ENCODE peak calls at places on chromosomes 6 and 20, in four cellular contexts. R is CD8-positive, alpha-beta T cell; K is heart right ventricle; I is upper lobe of right lung. D is an unnamed sample.

GRCh38 chr6:133880006-133880405 is 8.9 kb upstream of the TCF21 start:
- DNase-seq in R (no peak), K (no peak), I (no peak), D (no peak)

GRCh38 chr20:45014671-45015415 is 48.5 kb downstream of the STK4 start:
- DNase-seq in R (no peak), K (no peak), I (no peak), D (no peak)

GRCh38 chr20:52958206-52958605 is 14.0 kb upstream of the TSHZ2 start:
- DNase-seq in R (no peak), K (no peak), I (no peak), D (no peak)

GRCh38 chr20:63102720-63103375 is 96.1 kb upstream of the BHLHE23 start:
- DNase-seq in R (peak; percentile 79), K (no peak), I (peak; percentile 70), D (no peak)

GRCh38 chr20:61976650-61977332 is 88.9 kb downstream of the TAF4 start:
- DNase-seq in R (no peak), K (no peak), I (no peak), D (no peak)

GRCh38 chr6:41257369-41258195 is 28.9 kb downstream of the TREM1 start:
- DNase-seq in R (no peak), K (peak; percentile 16), I (no peak), D (no peak)

GRCh38 chr6:105587349-105588115 is 184.7 kb upstream of the PREP start:
- DNase-seq in R (peak; percentile 52), K (no peak), I (no peak), D (no peak)

GRCh38 chr20:5668529-5668868 is 81.7 kb upstream of the SHLD1 start:
- DNase-seq in R (no peak), K (no peak), I (peak; percentile 66), D (no peak)

GRCh38 chr6:164227952-164228522 is 813.5 kb downstream of the QKI start:
- DNase-seq in R (no peak), K (no peak), I (no peak), D (no peak)

GRCh38 chr6:122869437-122870024 is 80.5 kb downstream of the SMPDL3A start:
- DNase-seq in R (no peak), K (peak; percentile 9), I (no peak), D (no peak)

GRCh38 chr6:165755583-165755982 is 92.5 kb upstream of the PDE10A start:
- DNase-seq in R (no peak), K (no peak), I (no peak), D (no peak)

GRCh38 chr6:121335111-121336008 is 1.1 kb upstream of the TBC1D32 start:
- DNase-seq in R (no peak), K (no peak), I (no peak), D (no peak)

GRCh38 chr6:137492771-137493217 is 1.4 kb downstream of the OLIG3 start:
- DNase-seq in R (no peak), K (no peak), I (no peak), D (no peak)

GRCh38 chr6:42138630-42139619 is 3.5 kb downstream of the C6orf132 start:
- DNase-seq in R (no peak), K (no peak), I (no peak), D (no peak)

DNA sequence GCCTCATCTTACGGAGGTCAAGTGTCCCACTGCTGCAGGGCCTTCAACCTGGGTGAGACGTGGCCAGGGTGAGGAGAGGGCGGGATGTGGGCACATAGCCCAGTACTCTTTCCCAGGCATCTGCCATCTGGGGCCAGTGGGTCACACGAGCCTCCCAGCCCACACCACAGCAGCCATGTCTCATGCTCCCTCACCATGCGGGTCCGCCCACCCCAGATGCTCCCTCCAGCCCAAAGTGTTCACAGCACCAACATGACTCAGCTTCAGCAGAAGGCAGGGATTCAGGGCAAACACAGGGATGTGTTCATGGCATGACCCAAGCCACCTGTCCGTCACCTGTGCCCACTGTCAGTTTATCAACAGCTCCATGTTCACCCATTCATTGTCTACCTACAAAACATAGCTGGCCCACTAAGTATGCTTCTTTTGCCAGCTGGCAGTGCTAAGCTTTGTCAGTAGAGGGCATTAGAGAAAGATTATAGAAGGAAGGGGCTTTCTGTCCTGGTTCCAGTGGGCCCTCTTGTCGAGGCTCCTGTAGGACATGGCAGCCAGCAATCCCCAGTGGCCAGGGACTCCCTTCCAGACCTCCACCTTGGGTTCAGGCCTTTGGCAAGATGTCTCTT is 109.2 kb downstream of the FOXF2 start:
- DNase-seq in R (no peak), K (no peak), I (no peak), D (peak; percentile 64)
- TF ChIP-seq CTCF in R (no peak), K (no peak), I (peak; percentile 5), D (no peak)

GRCh38 chr6:3372912-3373554 is 83.8 kb downstream of the SLC22A23 start:
- DNase-seq in R (no peak), K (no peak), I (no peak), D (no peak)
- H3K36me3 ChIP-seq in R (no peaks in the 10 kb centered on the region), K (no peaks in the 10 kb centered on the region), I (no peaks in the 10 kb centered on the region), D (no peaks in the 10 kb centered on the region)

GRCh38 chr20:19807901-19808300 is 49.8 kb downstream of the RIN2 start:
- DNase-seq in R (no peak), K (no peak), I (no peak), D (no peak)

GRCh38 chr20:19806806-19807691 is 49.0 kb downstream of the RIN2 start:
- DNase-seq in R (no peak), K (no peak), I (no peak), D (no peak)

GRCh38 chr20:19802099-19802491 is 44.0 kb downstream of the RIN2 start:
- DNase-seq in R (no peak), K (no peak), I (no peak), D (no peak)

GRCh38 chr20:19799325-19799724 is 41.3 kb downstream of the RIN2 start:
- DNase-seq in R (no peak), K (no peak), I (no peak), D (no peak)

GRCh38 chr20:19802492-19803158 is 44.6 kb downstream of the RIN2 start:
- DNase-seq in R (no peak), K (no peak), I (no peak), D (no peak)
- TF ChIP-seq CTCF in R (no peak), K (peak; percentile 35), I (peak; percentile 15), D (no peak)

GRCh38 chr20:35277531-35278395 is at the start of gene MMP24OS:
- DNase-seq in R (peak; percentile 92), K (peak; percentile 89), I (peak; percentile 96), D (peak; percentile 92)

GRCh38 chr20:35276408-35276807 is 1.5 kb downstream of the MMP24OS start:
- DNase-seq in R (no peak), K (no peak), I (no peak), D (no peak)

GRCh38 chr20:35279040-35279439 is 1.1 kb upstream of the MMP24OS start:
- DNase-seq in R (no peak), K (no peak), I (no peak), D (no peak)

GRCh38 chr20:35275741-35276251 is 2.1 kb downstream of the MMP24OS start:
- DNase-seq in R (no peak), K (no peak), I (no peak), D (no peak)

GRCh38 chr20:35277127-35277526 is 795 bp downstream of the MMP24OS start:
- DNase-seq in R (no peak), K (no peak), I (no peak), D (no peak)
- H3K36me3 ChIP-seq in R (peaks cover 20% of the 10 kb centered on the region), K (no peaks in the 10 kb centered on the region), I (peaks cover 54% of the 10 kb centered on the region), D (no peaks in the 10 kb centered on the region)

GRCh38 chr6:24257282-24257681 is 100.6 kb downstream of the DCDC2 start:
- DNase-seq in R (no peak), K (no peak), I (no peak), D (no peak)
- TF ChIP-seq CTCF in R (no peak), K (no peak), I (no peak), D (no peak)

GRCh38 chr20:51461306-51461705 is 81.2 kb downstream of the NFATC2 start:
- DNase-seq in R (no peak), K (no peak), I (no peak), D (no peak)

GRCh38 chr20:51460569-51461265 is 81.8 kb downstream of the NFATC2 start:
- DNase-seq in R (no peak), K (no peak), I (no peak), D (no peak)

GRCh38 chr20:51463560-51463959 is 79.0 kb downstream of the NFATC2 start:
- DNase-seq in R (no peak), K (no peak), I (no peak), D (no peak)

GRCh38 chr20:51462566-51463276 is 79.8 kb downstream of the NFATC2 start:
- DNase-seq in R (no peak), K (peak; percentile 84), I (no peak), D (peak; percentile 57)

GRCh38 chr20:51463998-51464397 is 78.5 kb downstream of the NFATC2 start:
- DNase-seq in R (no peak), K (no peak), I (peak; percentile 28), D (no peak)
- H3K36me3 ChIP-seq in R (peaks cover 26% of the 10 kb centered on the region), K (no peaks in the 10 kb centered on the region), I (no peaks in the 10 kb centered on the region), D (no peaks in the 10 kb centered on the region)

DNA sequence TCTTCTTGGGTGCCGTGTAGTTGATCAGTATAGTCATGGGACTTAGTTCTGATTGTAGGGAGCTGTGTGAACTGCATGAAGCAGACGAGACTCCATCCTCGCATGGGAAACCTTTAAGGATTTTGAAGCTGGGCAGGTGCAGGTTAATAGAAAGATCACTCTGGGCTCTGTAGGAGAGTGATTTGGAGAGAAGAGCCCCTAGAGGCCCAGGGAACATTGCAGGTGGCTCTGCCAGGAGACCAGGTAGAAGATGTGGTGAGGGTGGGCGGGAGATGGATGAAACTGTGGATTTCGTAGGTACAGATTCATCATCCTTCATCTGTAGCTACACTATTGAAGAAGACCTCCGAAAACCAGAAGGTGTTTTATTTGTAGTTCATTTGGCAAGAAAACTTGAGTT is 53.3 kb downstream of the UTRN start:
- DNase-seq in R (no peak), K (no peak), I (no peak), D (no peak)
- TF ChIP-seq CTCF in R (no peak), K (no peak), I (no peak), D (no peak)

DNA sequence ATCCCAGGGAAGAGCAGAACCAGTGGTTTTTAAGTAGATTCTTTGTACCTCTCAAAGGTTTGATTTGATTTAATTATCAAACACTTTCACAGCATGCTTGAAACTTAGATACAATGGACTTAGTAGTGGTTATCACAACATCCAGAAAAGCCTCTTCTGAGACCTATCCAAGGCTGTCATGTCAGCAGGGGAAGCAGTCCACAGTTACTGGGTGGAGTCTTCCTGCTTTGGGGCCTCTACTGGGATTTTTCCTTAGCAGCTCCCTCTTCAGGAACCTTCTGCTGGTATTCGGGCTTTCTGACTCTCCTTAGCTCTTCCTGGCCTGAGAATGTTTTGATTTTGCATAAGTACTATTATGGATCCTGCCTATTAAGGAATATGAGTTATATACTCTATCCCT is 36.0 kb downstream of the ARFGEF2 start:
- DNase-seq in R (no peak), K (no peak), I (no peak), D (no peak)
- H3K36me3 ChIP-seq in R (peaks cover 46% of the 10 kb centered on the region), K (peaks cover 22% of the 10 kb centered on the region), I (peaks cover 82% of the 10 kb centered on the region), D (peaks cover 75% of the 10 kb centered on the region)

DNA sequence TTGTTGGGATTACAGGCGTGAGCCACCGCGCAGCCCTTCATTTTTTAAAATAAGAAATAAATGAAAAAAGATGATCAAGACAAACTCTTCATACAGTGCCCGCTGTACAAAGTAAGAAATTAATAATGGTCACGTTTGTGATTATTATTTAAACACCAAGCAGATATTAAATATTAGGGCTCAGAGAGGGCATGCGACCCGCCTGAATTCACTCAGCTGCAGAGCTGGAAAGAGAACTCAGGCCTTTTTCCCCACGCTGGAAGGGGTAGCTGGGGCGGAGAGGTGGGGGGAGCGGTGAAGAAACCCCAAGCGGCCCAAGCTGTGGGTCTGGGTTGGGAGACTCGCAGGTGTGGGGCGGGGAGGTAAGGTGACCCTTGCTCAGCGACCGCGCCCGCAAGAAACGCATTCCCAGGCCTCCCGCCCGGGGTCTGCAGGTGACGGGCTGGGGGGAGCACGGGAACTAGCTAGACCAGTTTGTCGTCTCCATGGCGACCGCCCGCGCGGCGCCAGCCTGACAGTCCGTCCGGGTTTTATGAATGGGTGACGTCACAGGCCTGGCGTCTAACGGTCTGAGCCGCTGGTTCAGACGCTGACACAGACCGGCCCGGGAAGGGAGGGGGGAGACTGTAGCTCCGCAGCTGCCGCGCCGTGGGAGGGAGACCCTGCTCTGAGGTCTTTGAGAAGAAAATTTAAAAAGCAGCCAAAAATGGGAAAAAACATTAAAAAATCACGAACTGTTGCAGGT is 1.1 kb upstream of the ID1 start:
- DNase-seq in R (peak; percentile 79), K (peak; percentile 97), I (peak; percentile 97), D (peak; percentile 97)
- TF ChIP-seq CTCF in R (no peak), K (no peak), I (no peak), D (no peak)